ENCODE peak calls at places on chromosomes 13 and 19, in four cellular contexts. T is GM13976, B is mesothelial cell of epicardium, C is head of caudate nucleus. V is an unnamed sample.
A peak's percentile ranks its signal among the peaks of the same experiment; 100 is the strongest.

GRCh38 chr19:10112895-10113591 is 1.6 kb downstream of the P2RY11 start:
- DNase-seq in C (peak; percentile 44), B (no peak), T (peak; percentile 73), V (no peak)

GRCh38 chr13:37427843-37428494 is 170.6 kb downstream of the POSTN start:
- DNase-seq in C (no peak), B (no peak), T (no peak), V (no peak)

GRCh38 chr13:72567566-72567965 is 159.9 kb downstream of the MZT1 start:
- DNase-seq in T (no peak), C (no peak), B (no peak), V (no peak)

GRCh38 chr19:43667524-43668405 is 2.2 kb downstream of the PLAUR start:
- DNase-seq in B (peak; percentile 98), C (no peak), T (no peak), V (no peak)

GRCh38 chr19:15577184-15577771 is 37.7 kb upstream of the CYP4F8 start:
- DNase-seq in C (no peak), T (no peak), B (no peak), V (no peak)

GRCh38 chr19:41554902-41555301 is 21.1 kb upstream of the CEACAM21 start:
- DNase-seq in C (no peak), T (no peak), B (no peak), V (no peak)

GRCh38 chr19:10339380-10339960 is at the start of gene ICAM3:
- DNase-seq in C (no peak), B (no peak), T (peak; percentile 80), V (no peak)

GRCh38 chr19:55400281-55401087 is 7.1 kb downstream of the UBE2S start:
- DNase-seq in T (no peak), C (no peak), B (no peak), V (no peak)

GRCh38 chr19:11693505-11694499 is 44.9 kb downstream of the ZNF823 start:
- DNase-seq in C (no peak), B (no peak), T (no peak), V (no peak)

GRCh38 chr13:85313761-85314503 is 485.3 kb downstream of the SLITRK6 start:
- DNase-seq in T (no peak), B (no peak), C (no peak), V (no peak)

GRCh38 chr19:38412491-38412890 is 9.6 kb downstream of the FAM98C start:
- DNase-seq in C (no peak), B (no peak), T (no peak), V (no peak)

GRCh38 chr13:113449693-113450347 is 3.5 kb downstream of the ADPRHL1 start:
- DNase-seq in T (no peak), C (no peak), B (no peak), V (no peak)

GRCh38 chr19:739998-740715 is 10.8 kb upstream of the MISP start:
- DNase-seq in B (no peak), C (no peak), T (no peak), V (no peak)

GRCh38 chr19:30862876-30863275 is 486.4 kb downstream of the TSHZ3 start:
- DNase-seq in C (no peak), T (no peak), B (no peak), V (no peak)

V was measured in frontal cortex.